ENCODE peak calls at places on chromosomes 1 and 21, in six cellular contexts. Z is kidney epithelial cell, Q is AG04449, K is GM12865, O is GM20000, U is HL-60. F is an unnamed sample.

GRCh38 chr1:92096317-92096716 is 16.2 kb downstream of the BTBD8 start:
- DNase-seq in Q (no peak), U (peak), Z (no peak), O (no peak), K (peak), F (no peak)

GRCh38 chr21:25850126-25850831 is 115.5 kb downstream of the GABPA start:
- DNase-seq in O (no peak), Z (no peak), Q (no peak), K (no peak), U (no peak), F (no peak)

GRCh38 chr1:181352695-181353094 is 130.6 kb upstream of the CACNA1E start:
- DNase-seq in O (no peak), U (no peak), Z (no peak), K (no peak), Q (no peak), F (no peak)

GRCh38 chr1:29933110-29933509 is 696.8 kb downstream of the PTPRU start:
- DNase-seq in Z (no peak), U (no peak), Q (no peak), K (no peak), O (no peak), F (no peak)

GRCh38 chr21:45246535-45247320 is 41.0 kb downstream of the POFUT2 start:
- DNase-seq in O (no peak), Q (no peak), K (no peak), Z (no peak), U (no peak), F (no peak)

GRCh38 chr1:1348420-1349255 is 580 bp downstream of the DVL1 start:
- DNase-seq in K (peak), U (no peak), Z (no peak), Q (no peak), O (no peak), F (no peak)

GRCh38 chr1:207672525-207673130 is 27.7 kb downstream of the CR1L start:
- DNase-seq in U (peak), O (peak), K (peak), Z (peak), Q (no peak), F (peak)

GRCh38 chr1:216075339-216075738 is 347.9 kb downstream of the USH2A start:
- DNase-seq in O (no peak), Q (no peak), U (no peak), K (no peak), Z (peak), F (no peak)

GRCh38 chr1:197911172-197911856 is 5.9 kb upstream of the LHX9 start:
- DNase-seq in K (no peak), Q (no peak), U (no peak), O (peak), Z (no peak), F (peak)

GRCh38 chr1:5906116-5906515 is 86.1 kb downstream of the NPHP4 start:
- DNase-seq in U (no peak), K (no peak), O (no peak), Q (no peak), Z (no peak), F (no peak)

GRCh38 chr1:98051065-98051675 is 130.3 kb upstream of the DPYD start:
- DNase-seq in Q (no peak), U (peak), O (peak), K (peak), Z (no peak), F (peak)

GRCh38 chr1:211326140-211326527 is 499 bp upstream of the TRAF5 start:
- DNase-seq in O (no peak), K (no peak), U (no peak), Z (no peak), Q (no peak), F (no peak)

GRCh38 chr1:205497351-205497750 is 7.1 kb upstream of the CDK18 start:
- DNase-seq in Z (no peak), K (no peak), U (no peak), O (no peak), Q (no peak), F (no peak)

GRCh38 chr1:172180886-172181285 is 239.6 kb upstream of the C1orf105 start:
- DNase-seq in O (peak), Q (no peak), K (peak), Z (no peak), U (no peak), F (peak)

GRCh38 chr1:210372491-210372890 is 43.8 kb downstream of the HHAT start:
- DNase-seq in U (no peak), Q (no peak), Z (no peak), K (no peak), O (no peak), F (no peak)

GRCh38 chr1:54255026-54255425 is 55.1 kb downstream of the MRPL37 start:
- DNase-seq in U (no peak), K (no peak), Q (no peak), Z (no peak), O (no peak), F (no peak)

GRCh38 chr1:203858055-203858454 is 3.3 kb upstream of the SNRPE start:
- DNase-seq in O (no peak), Q (peak), Z (no peak), K (no peak), U (no peak), F (no peak)

GRCh38 chr1:170162385-170163226 is 16.8 kb downstream of the NTMT2 start:
- DNase-seq in U (no peak), O (no peak), Z (peak), K (no peak), Q (peak), F (no peak)

GRCh38 chr1:229025576-229025975 is 245.3 kb upstream of the RAB4A start:
- DNase-seq in K (no peak), O (no peak), Z (no peak), Q (no peak), U (no peak), F (no peak)

GRCh38 chr1:204573563-204573925 is 57.3 kb downstream of the MDM4 start:
- DNase-seq in K (no peak), O (no peak), U (no peak), Q (no peak), Z (peak), F (no peak)

GRCh38 chr1:151739590-151740355 is 18.5 kb downstream of the RIIAD1 start:
- DNase-seq in U (no peak), O (no peak), Z (no peak), K (no peak), Q (no peak), F (no peak)

GRCh38 chr1:17667641-17668040 is 87.5 kb upstream of the ACTL8 start:
- DNase-seq in Q (no peak), O (no peak), K (no peak), Z (no peak), U (no peak), F (no peak)

GRCh38 chr1:108862698-108863477 is 6.0 kb upstream of the AKNAD1 start:
- DNase-seq in Z (no peak), Q (no peak), K (peak), O (no peak), U (no peak), F (no peak)

GRCh38 chr1:229812148-229812547 is 186.1 kb downstream of the URB2 start:
- DNase-seq in K (no peak), Q (no peak), Z (no peak), U (no peak), O (no peak), F (no peak)

GRCh38 chr1:91617242-91617837 is 116.7 kb downstream of the CDC7 start:
- DNase-seq in Q (no peak), Z (no peak), U (no peak), K (peak), O (peak), F (peak)

GRCh38 chr1:187527346-187527745 is 698.6 kb downstream of the PLA2G4A start:
- DNase-seq in O (no peak), Z (no peak), Q (no peak), U (no peak), K (no peak), F (no peak)

GRCh38 chr1:54380285-54380882 is 25.8 kb downstream of the SSBP3 start:
- DNase-seq in Z (no peak), K (no peak), O (no peak), U (no peak), Q (no peak), F (peak)

GRCh38 chr1:30759718-30760281 is 2.2 kb upstream of the LAPTM5 start:
- DNase-seq in K (peak), Q (no peak), U (no peak), O (no peak), Z (no peak), F (peak)

GRCh38 chr1:159949123-159949522 is 3.7 kb upstream of the IGSF9 start:
- DNase-seq in O (no peak), U (no peak), K (no peak), Q (no peak), Z (no peak), F (no peak)

GRCh38 chr1:66752000-66752592 is at the start of gene DYNLT5:
- DNase-seq in K (no peak), Q (no peak), Z (no peak), O (peak), U (peak), F (no peak)

GRCh38 chr1:150543500-150544143 is 5.6 kb upstream of the ADAMTSL4 start:
- DNase-seq in U (no peak), Q (no peak), O (no peak), K (no peak), Z (no peak), F (no peak)

GRCh38 chr1:70143052-70143659 is 62.2 kb downstream of the LRRC40 start:
- DNase-seq in Z (no peak), Q (peak), O (no peak), U (no peak), K (no peak), F (no peak)

GRCh38 chr1:223248787-223249175 is 105.7 kb upstream of the TLR5 start:
- DNase-seq in U (no peak), Z (no peak), O (no peak), K (no peak), Q (no peak), F (peak)

GRCh38 chr1:227788279-227789041 is 27.0 kb upstream of the PRSS38 start:
- DNase-seq in Q (no peak), U (peak), K (no peak), O (peak), Z (no peak), F (peak)

GRCh38 chr1:14880456-14881316 is 272.9 kb upstream of the TMEM51 start:
- DNase-seq in Z (no peak), Q (peak), O (no peak), K (no peak), U (no peak), F (no peak)

GRCh38 chr21:15159382-15160020 is 94.7 kb upstream of the NRIP1 start:
- DNase-seq in K (peak), Q (no peak), U (peak), O (no peak), Z (no peak), F (no peak)

GRCh38 chr1:178919581-178919980 is 48.7 kb upstream of the ANGPTL1 start:
- DNase-seq in O (no peak), Z (no peak), Q (no peak), U (no peak), K (no peak), F (no peak)

GRCh38 chr1:45430486-45430885 is 60.5 kb downstream of the TESK2 start:
- DNase-seq in U (peak), O (no peak), Z (no peak), Q (no peak), K (no peak), F (no peak)

GRCh38 chr1:9826616-9827015 is 2.9 kb upstream of the CLSTN1 start:
- DNase-seq in Q (no peak), K (no peak), U (no peak), Z (no peak), O (no peak), F (no peak)

GRCh38 chr1:9825101-9826074 is 1.6 kb upstream of the CLSTN1 start:
- DNase-seq in Z (peak), O (no peak), K (peak), Q (no peak), U (peak), F (peak)

GRCh38 chr1:9826087-9826486 is 2.3 kb upstream of the CLSTN1 start:
- DNase-seq in Z (no peak), K (no peak), Q (no peak), U (no peak), O (no peak), F (no peak)

GRCh38 chr1:9824702-9825089 is 931 bp upstream of the CLSTN1 start:
- DNase-seq in O (no peak), Z (no peak), Q (no peak), U (no peak), K (no peak), F (no peak)

GRCh38 chr1:9827558-9828185 is 3.9 kb upstream of the CLSTN1 start:
- DNase-seq in O (no peak), Q (no peak), Z (no peak), K (peak), U (no peak), F (peak)
- TF ChIP-seq CTCF in O (no peak), Q (peak), Z (peak), K (peak), U (no peak), F (peak)

GRCh38 chr1:158527190-158527815 is 26.9 kb downstream of the OR6Y1 start:
- DNase-seq in O (no peak), Z (no peak), U (no peak), Q (no peak), K (peak), F (peak)
- TF ChIP-seq CTCF in O (no peak), Z (peak), U (peak), Q (peak), K (peak), F (peak)

GRCh38 chr1:42957880-42958487 is 684 bp downstream of the SLC2A1 start:
- DNase-seq in Q (no peak), Z (no peak), O (peak), U (peak), K (peak), F (peak)
- TF ChIP-seq CTCF in Q (no peak), Z (no peak), O (no peak), U (no peak), K (no peak), F (no peak)

GRCh38 chr1:231193710-231194340 is 32.0 kb downstream of the TRIM67 start:
- DNase-seq in K (no peak), O (no peak), Q (no peak), Z (no peak), U (no peak), F (no peak)

GRCh38 chr1:231194843-231195516 is 33.1 kb downstream of the TRIM67 start:
- DNase-seq in Z (peak), O (no peak), U (no peak), K (no peak), Q (no peak), F (no peak)

GRCh38 chr1:231194476-231194842 is 32.6 kb downstream of the TRIM67 start:
- DNase-seq in O (no peak), K (no peak), Q (no peak), U (no peak), Z (no peak), F (no peak)

GRCh38 chr1:231190456-231190855 is 28.6 kb downstream of the TRIM67 start:
- DNase-seq in Q (no peak), Z (no peak), K (no peak), O (no peak), U (no peak), F (no peak)

GRCh38 chr1:231192620-231193163 is 30.8 kb downstream of the TRIM67 start:
- DNase-seq in Z (peak), Q (no peak), K (no peak), U (no peak), O (no peak), F (no peak)
- TF ChIP-seq CTCF in Z (no peak), Q (no peak), K (no peak), U (no peak), O (no peak), F (no peak)

GRCh38 chr1:10529772-10530171 is 55.0 kb downstream of the PEX14 start:
- DNase-seq in U (no peak), Z (no peak), K (no peak), O (no peak), Q (no peak), F (no peak)

GRCh38 chr1:10530756-10531155 is 56.0 kb downstream of the PEX14 start:
- DNase-seq in K (no peak), U (no peak), Z (peak), Q (peak), O (no peak), F (no peak)

GRCh38 chr1:10528066-10529014 is 53.6 kb downstream of the PEX14 start:
- DNase-seq in O (no peak), K (no peak), U (no peak), Q (peak), Z (peak), F (no peak)

GRCh38 chr1:10529096-10529495 is 54.3 kb downstream of the PEX14 start:
- DNase-seq in U (no peak), O (no peak), Z (no peak), K (no peak), Q (no peak), F (no peak)

DNA sequence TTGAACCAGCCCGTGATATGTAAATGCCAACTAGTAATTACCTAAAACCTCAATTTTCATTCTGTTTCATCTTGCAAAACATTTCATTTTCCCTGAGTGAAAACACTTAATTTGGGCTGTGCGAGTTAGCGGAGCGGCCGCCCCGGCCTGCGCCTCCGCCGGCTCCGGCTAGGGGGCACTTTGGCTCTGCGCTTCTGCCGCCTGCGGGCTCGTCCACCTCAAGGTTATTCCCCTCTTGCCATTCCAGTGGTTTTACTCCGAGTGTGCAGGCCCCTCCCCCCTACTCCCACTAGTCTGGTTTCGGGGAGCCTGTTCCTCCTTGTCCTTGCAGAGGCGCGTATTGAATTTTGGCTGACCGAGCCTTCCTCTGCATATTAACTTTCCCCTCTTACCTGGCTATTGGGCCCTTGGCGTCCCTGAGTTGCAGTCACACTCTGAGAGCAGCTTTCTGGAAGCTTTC is 55.6 kb downstream of the PEX14 start:
- DNase-seq in Q (no peak), Z (no peak), U (no peak), O (no peak), K (no peak), F (no peak)
- TF ChIP-seq CTCF in Q (peak), Z (peak), U (no peak), O (no peak), K (no peak), F (peak)

DNA sequence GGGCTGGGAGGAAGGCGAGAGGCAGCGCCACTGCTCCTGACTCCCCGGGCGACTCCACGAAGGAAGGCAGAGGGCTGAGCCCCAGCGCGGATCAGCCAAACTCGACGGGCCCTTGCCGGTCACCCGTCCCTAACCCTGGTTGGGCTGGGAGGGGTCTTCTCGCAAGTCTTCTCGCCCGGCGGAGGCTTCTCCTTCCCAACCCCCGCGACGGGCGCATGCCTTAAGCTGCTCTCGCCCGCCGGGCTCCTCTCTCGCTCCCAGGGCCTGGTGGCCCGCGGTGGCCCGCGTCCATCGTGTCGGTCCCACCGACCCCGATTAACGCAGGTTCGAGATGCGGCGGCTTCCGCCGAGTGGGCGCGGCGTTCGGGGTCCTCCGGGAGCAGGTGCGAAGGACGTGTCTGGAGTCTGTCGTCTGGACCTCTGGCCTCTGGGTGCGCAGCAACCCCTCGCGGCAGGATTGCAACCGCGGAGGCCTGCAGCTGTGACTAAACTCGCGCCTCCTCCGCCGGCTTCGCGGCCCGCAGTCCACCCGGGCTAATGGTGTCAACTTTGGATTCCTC is 29.0 kb upstream of the PPM1J start:
- DNase-seq in Q (no peak), U (no peak), O (no peak), K (no peak), Z (no peak), F (peak)
- TF ChIP-seq CTCF in Q (peak), U (no peak), O (no peak), K (no peak), Z (peak), F (no peak)

DNA sequence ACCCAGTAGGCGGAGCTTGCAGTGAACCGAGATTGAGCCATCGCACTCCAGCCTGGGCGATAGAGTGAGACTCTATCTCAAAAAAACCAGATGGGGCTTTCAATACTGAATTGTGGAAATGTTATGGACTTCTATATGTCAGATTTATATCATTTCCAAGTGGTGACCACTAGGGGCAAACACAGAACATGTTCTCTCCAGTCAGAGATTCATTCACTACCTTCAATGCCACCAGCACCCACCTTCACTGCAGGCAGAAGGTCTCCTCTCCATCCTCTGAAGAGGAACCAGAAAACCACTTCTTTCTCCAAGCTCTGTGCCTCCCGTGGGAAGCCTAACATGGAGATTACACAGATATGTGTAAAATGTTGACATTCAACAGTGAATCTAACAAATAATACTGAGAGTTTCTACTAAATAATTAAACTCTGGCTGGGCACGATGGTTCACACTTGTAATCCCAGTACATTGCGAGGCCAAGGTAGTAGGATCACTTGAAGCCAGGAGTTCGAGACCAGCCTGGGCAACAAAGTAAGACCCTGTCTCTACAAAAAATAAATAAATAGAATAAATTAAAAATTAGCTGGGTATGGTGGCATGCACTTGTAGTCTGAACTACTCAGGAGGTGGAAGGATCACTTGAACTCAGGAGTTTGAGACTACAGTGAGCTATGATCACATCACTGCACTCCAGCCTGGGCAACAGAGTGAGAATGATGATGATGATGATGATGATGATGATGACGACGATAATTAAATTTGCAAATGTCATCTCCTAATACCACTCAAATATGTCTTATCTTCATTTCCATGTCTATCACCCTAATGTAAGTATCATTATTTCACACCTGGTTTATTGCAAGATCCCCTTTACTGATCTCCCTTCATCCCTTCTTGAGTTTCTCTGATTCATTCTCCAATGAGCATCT is 151.1 kb downstream of the ZNF281 start:
- DNase-seq in O (peak), U (no peak), Z (no peak), Q (no peak), K (peak), F (peak)
- TF ChIP-seq CTCF in O (peak), U (peak), Z (peak), Q (peak), K (peak), F (peak)